ENCODE peak calls at places on chromosomes 16 and 17, in five cellular contexts. K is H9, I is IMR-90, W is neuronal stem cell, T is H1. D is an unnamed sample.

GRCh38 chr16:31382485-31383161 is 10.5 kb upstream of the ITGAD start:
- DNase-seq in T (peak), K (peak), W (peak), I (peak), D (peak)

GRCh38 chr16:75097941-75098897 is 18.4 kb downstream of the LDHD start:
- DNase-seq in W (no peak), T (no peak), K (no peak), I (no peak), D (no peak)

GRCh38 chr16:86034421-86034919 is 135.5 kb downstream of the IRF8 start:
- DNase-seq in T (no peak), K (no peak), I (no peak), W (no peak), D (no peak)

GRCh38 chr16:66524601-66525164 is 25.2 kb downstream of the TK2 start:
- DNase-seq in I (no peak), K (no peak), W (no peak), T (no peak), D (no peak)

GRCh38 chr16:89138513-89138795 is 33.1 kb upstream of the CDH15 start:
- DNase-seq in W (no peak), K (no peak), I (no peak), T (no peak), D (no peak)

GRCh38 chr17:81294512-81295030 is 536 bp downstream of the SLC38A10 start:
- DNase-seq in T (no peak), I (peak), W (no peak), K (no peak), D (peak)

GRCh38 chr17:67518881-67519280 is 141.8 kb downstream of the PITPNC1 start:
- DNase-seq in W (no peak), I (no peak), K (peak), T (no peak), D (no peak)

GRCh38 chr17:44792276-44792675 is 33.5 kb downstream of the ADAM11 start:
- DNase-seq in K (no peak), I (peak), W (no peak), T (no peak), D (no peak)

GRCh38 chr16:66189951-66190350 is 176.5 kb upstream of the CDH5 start:
- DNase-seq in I (peak), K (no peak), W (no peak), T (no peak), D (no peak)

GRCh38 chr17:39730095-39730921 is at the start of gene MIEN1:
- DNase-seq in K (peak), W (peak), T (peak), I (peak), D (peak)

GRCh38 chr16:85752511-85753420 is 1.9 kb upstream of the C16orf74 start:
- DNase-seq in I (peak), W (no peak), T (no peak), K (peak), D (peak)

GRCh38 chr16:80792031-80792430 is 12.4 kb downstream of the CDYL2 start:
- DNase-seq in K (no peak), T (no peak), W (no peak), I (no peak), D (no peak)

GRCh38 chr17:83203073-83203471 is 123.7 kb downstream of the METRNL start:
- DNase-seq in K (no peak), I (peak), W (no peak), T (no peak), D (peak)

GRCh38 chr16:16105646-16106045 is 117.6 kb downstream of the ABCC6 start:
- DNase-seq in K (no peak), I (no peak), T (no peak), W (no peak), D (no peak)

GRCh38 chr17:39607057-39607850 is 466 bp downstream of the NEUROD2 start:
- DNase-seq in K (peak), T (no peak), W (no peak), I (no peak), D (no peak)

GRCh38 chr17:79988163-79988971 is 47.3 kb downstream of the TBC1D16 start:
- DNase-seq in I (peak), W (no peak), T (no peak), K (no peak), D (no peak)

GRCh38 chr17:81428121-81428515 is 32.9 kb downstream of the BAHCC1 start:
- DNase-seq in K (no peak), T (no peak), I (no peak), W (no peak), D (no peak)

GRCh38 chr17:38590988-38591758 is 14.6 kb downstream of the SRCIN1 start:
- DNase-seq in I (no peak), T (no peak), W (no peak), K (no peak), D (no peak)

GRCh38 chr17:16027708-16028584 is 28.3 kb downstream of the TTC19 start:
- DNase-seq in I (peak), T (no peak), K (no peak), W (no peak), D (peak)

GRCh38 chr17:57255182-57255775 is 1.0 kb upstream of the MSI2 start:
- DNase-seq in K (no peak), I (no peak), W (no peak), T (no peak), D (no peak)

GRCh38 chr16:22787456-22788189 is 26.3 kb upstream of the HS3ST2 start:
- DNase-seq in K (no peak), T (no peak), I (peak), W (no peak), D (no peak)

GRCh38 chr17:51059781-51060180 is 60.9 kb downstream of the SPAG9 start:
- DNase-seq in I (peak), K (no peak), T (no peak), W (no peak), D (peak)

GRCh38 chr16:22797551-22797950 is 16.4 kb upstream of the HS3ST2 start:
- DNase-seq in W (no peak), K (no peak), I (no peak), T (no peak), D (peak)

GRCh38 chr17:68378202-68379149 is 78.8 kb downstream of the WIPI1 start:
- DNase-seq in T (no peak), K (peak), W (no peak), I (peak), D (peak)

GRCh38 chr17:61495161-61495857 is 43.1 kb downstream of the TBX4 start:
- DNase-seq in W (no peak), T (no peak), I (peak), K (no peak), D (no peak)

DNA sequence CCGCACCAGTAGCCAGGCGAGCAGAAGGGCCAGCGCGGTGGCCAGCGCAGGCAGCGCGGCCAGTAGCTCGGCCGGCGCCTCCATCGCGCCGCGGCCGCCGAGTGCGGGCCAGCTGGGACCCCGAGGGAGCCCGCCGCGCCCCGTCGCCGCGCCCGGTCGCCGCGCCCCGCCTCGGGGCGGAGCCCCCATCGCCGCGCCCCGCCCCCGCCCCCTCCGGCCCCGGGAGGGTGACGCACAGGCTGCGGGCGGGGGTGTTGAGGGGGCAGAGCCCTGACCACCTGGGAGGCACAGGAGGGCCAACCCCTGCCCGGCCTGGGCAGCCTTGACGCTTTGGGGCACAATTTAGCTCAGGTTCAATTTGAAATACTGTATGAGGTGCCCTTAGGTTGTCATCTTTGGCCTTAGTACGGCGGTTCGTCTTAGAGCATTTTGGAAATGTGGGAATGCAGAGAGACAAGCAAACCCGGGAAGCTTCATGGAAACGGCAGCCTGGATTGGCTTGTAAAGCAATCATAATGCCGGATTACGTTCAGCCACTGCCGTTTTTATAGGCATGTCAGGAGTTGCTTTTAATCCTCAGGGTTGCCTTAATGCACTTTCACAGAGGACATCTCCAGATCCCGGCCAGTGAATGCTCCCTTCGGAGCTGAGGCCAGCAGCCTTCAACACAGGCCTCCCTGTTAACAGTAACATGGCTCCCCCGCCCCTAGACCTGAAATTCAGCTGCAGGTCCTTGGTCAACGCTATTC is at the start of gene MXRA7:
- DNase-seq in W (peak), K (peak), T (no peak), I (peak), D (no peak)
- H3K14ac ChIP-seq in W (no peak), K (no peak), T (no peak), I (peak), D (peak)

DNA sequence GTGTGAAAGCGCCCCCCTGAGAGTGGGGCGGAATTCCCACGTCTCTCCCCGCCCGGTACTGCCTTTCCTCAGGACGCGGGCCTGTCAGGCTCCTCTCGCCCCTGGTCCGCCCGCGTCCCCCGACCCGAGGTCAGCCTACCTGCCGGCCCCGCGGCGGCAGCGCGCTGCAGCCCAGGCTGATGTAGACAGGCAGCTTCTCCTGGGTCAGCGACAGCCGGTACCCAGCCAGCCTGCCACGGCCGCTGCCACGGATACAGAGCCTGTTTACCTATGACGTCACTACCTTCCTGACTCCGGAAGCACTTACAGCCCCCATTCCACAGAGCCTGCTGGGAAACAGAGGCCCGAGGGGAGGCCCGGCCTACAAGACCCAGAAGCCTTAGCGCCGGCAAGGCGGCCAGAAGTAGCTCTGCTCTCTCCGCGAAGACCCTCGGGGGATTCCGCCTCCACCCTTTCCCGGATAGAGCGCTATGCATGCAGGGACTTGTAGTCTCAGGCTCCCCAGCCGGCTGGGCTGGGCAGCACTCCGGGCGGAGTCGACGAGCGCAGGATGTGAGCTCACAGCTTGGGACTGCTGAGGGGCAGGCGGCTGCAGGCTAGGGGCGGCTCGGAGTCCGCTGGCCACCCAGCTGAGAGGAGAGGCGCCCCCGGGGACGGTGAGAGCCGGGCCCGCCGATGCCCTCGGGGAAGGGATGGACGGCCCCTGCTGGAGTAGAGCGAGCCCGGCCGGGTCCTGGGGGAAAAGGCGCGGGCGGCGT is at the start of the genes IFT20 and TNFAIP1:
- DNase-seq in K (peak), W (peak), T (peak), I (peak), D (peak)
- H3K14ac ChIP-seq in K (peak), W (no peak), T (no peak), I (peak), D (peak)

DNA sequence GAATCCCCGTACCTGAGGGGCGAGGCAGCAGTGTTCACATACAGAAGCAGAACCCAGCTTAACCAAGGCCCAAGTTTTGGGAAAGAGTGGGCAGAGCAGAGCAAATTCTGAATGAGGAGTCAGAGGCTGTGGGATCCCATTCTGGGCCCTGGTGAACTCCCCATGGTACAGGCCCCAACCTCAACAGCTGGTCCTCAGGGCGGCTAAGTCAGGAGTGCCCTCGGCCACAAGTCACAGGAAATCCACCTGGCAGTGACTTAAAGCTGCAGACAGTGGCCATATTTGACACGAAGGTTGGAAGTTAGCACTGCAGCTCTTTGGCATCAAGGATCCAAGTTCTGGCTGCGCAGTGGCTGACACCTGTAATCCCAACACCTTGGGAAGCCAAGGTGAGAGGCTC is 237.1 kb downstream of the PARN start:
- DNase-seq in W (no peak), K (no peak), I (no peak), T (no peak), D (no peak)
- H3K14ac ChIP-seq in W (no peak), K (no peak), I (no peak), T (no peak), D (no peak)

GRCh38 chr16:79310734-79311133 is 289.8 kb downstream of the MAF start:
- DNase-seq in W (no peak), T (no peak), I (no peak), K (no peak), D (no peak)
- H3K14ac ChIP-seq in W (no peak), T (no peak), I (no peak), K (no peak), D (no peak)

GRCh38 chr17:77319211-77320031 is 178.7 kb downstream of the SEC14L1 start:
- DNase-seq in K (peak), W (no peak), T (no peak), I (peak), D (peak)
- H3K14ac ChIP-seq in K (no peak), W (no peak), T (no peak), I (peak), D (peak)

GRCh38 chr17:2056221-2057129 is 1.6 kb downstream of the HIC1 start:
- DNase-seq in T (no peak), K (peak), I (peak), W (no peak), D (peak)

GRCh38 chr17:2053380-2054261 is 1.3 kb upstream of the HIC1 start:
- DNase-seq in K (peak), W (no peak), T (no peak), I (peak), D (peak)

GRCh38 chr17:2055494-2056220 is 754 bp downstream of the HIC1 start:
- DNase-seq in I (peak), T (no peak), W (no peak), K (no peak), D (no peak)

GRCh38 chr17:2054262-2054739 is 602 bp upstream of the HIC1 start:
- DNase-seq in W (no peak), K (peak), I (peak), T (no peak), D (peak)

DNA sequence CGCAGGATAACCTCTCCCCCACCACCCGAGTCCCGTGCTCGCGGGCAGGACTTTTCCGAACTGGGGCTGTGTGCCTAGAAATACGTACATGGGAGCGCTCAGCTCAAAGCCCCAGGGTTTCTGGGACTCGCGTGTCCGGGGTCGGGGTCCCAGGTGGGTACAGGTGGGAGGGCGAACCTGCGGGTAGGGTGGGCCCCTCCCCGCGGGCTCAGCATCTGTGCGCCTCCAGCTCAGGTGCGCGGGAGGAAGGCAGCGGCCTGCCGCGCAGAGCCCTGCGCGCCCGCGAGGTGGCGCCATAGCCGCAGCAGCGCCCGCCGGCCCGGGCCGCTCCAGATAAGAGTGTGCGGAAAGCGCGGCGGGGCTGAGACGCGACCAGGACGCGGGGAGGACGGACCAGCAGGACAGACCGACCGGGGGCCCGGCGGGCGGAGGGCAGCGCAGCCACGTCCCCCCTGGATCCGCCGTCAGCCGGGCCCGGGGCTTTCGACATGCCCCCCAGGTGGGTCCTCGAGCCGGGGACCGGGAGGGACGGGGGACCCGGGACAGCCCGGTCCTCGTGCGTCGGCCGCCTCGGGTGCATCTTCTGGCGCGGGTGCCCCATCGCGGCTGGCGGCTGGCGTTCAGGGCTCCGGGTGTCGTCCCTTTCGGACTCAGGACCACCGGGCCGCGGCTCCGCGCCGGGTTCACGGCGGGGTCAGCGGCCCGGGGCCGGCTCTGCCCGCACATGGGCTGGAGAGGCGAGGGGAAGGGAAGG is at the start of gene HIC1:
- DNase-seq in K (peak), I (peak), W (peak), T (no peak), D (peak)
- H3K14ac ChIP-seq in K (no peak), I (peak), W (no peak), T (no peak), D (peak)

DNA sequence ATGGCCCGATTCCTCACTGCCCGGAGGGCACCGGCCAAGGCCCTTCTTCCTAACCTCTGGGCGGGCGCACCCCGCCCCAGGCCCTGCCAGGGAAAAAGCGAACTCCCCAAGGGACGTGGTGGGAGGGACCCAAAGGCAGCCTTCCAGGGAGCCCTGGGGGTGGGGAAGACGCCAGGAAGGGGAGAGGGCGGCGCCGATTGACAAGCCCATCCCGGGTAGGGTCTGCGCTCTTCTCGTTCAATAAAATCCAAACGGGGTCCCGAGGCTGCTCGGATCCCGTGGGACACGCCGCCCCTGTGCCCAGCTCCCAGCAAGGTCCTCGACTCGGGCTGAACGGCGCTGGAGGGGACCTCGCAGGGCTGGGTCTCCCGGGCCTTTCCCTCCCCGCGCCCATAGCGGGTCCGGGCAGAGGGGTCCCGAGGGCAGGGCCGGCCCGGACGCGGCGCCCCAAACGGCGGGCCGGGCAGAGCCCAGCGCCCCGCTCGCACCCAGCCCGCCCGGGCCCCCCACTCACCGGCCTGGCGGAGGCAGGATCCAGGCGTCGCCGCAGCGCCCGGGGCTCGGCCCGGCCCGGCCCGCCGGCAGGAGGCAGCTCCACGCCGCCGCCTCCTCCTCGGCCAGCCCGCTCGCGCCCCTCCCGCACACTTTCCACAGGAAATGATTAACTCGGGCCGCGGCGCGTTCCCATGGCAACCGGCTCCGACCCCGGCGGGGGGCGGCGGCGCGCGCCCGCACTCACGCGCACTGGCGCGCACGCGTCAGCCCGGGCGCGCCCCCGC is at the start of gene KIFC3:
- DNase-seq in K (peak), I (peak), T (no peak), W (no peak), D (peak)
- H3K14ac ChIP-seq in K (peak), I (peak), T (no peak), W (peak), D (peak)

GRCh38 chr17:979539-980405 is at the start of gene NXN:
- DNase-seq in K (peak), T (no peak), W (peak), I (peak), D (peak)
- H3K14ac ChIP-seq in K (peak), T (no peak), W (peak), I (no peak), D (peak)

GRCh38 chr17:5438716-5439445 is at the start of gene C1QBP:
- DNase-seq in W (peak), I (peak), K (peak), T (peak), D (peak)
- H3K14ac ChIP-seq in W (no peak), I (peak), K (peak), T (no peak), D (peak)

GRCh38 chr17:19867654-19868395 is at the start of gene ULK2:
- DNase-seq in T (no peak), K (peak), I (peak), W (peak), D (peak)

GRCh38 chr17:19867094-19867653 is 562 bp downstream of the ULK2 start:
- DNase-seq in K (peak), I (peak), T (no peak), W (peak), D (no peak)
- H3K14ac ChIP-seq in K (peak), I (peak), T (no peak), W (peak), D (peak)